ENCODE peak calls at places on chromosomes 1 and 21, in four cellular contexts. One of them, this sample, is unnamed.

GRCh38 chr1:110606784-110607662 is 865 bp upstream of the KCNA2 start:
- DNase-seq in NAMALWA: no peak
- DNase-seq in head of caudate nucleus: peak; percentile 27
- DNase-seq in SK-MEL-5: no peak
- DNase-seq in this sample: peak; percentile 43

GRCh38 chr1:197666769-197667285 is 108.5 kb downstream of the DENND1B start:
- DNase-seq in NAMALWA: no peak
- DNase-seq in head of caudate nucleus: no peak
- DNase-seq in SK-MEL-5: no peak
- DNase-seq in this sample: no peak

GRCh38 chr1:224258351-224258750 is 71.6 kb downstream of the NVL start:
- DNase-seq in NAMALWA: no peak
- DNase-seq in head of caudate nucleus: no peak
- DNase-seq in SK-MEL-5: no peak
- DNase-seq in this sample: no peak

GRCh38 chr1:78843111-78843908 is 163.2 kb downstream of the ADGRL4 start:
- DNase-seq in NAMALWA: no peak
- DNase-seq in head of caudate nucleus: no peak
- DNase-seq in SK-MEL-5: no peak
- DNase-seq in this sample: no peak

GRCh38 chr1:200384818-200385390 is 24.9 kb downstream of the ZNF281 start:
- DNase-seq in NAMALWA: no peak
- DNase-seq in head of caudate nucleus: no peak
- DNase-seq in SK-MEL-5: no peak
- DNase-seq in this sample: no peak

GRCh38 chr1:56285554-56286402 is 293.6 kb downstream of the PLPP3 start:
- DNase-seq in NAMALWA: no peak
- DNase-seq in head of caudate nucleus: no peak
- DNase-seq in SK-MEL-5: no peak
- DNase-seq in this sample: no peak

GRCh38 chr21:30478015-30478414 is 2.2 kb downstream of the KRTAP19-1 start:
- DNase-seq in NAMALWA: no peak
- DNase-seq in head of caudate nucleus: no peak
- DNase-seq in SK-MEL-5: peak; percentile 44
- DNase-seq in this sample: no peak

GRCh38 chr1:3530086-3530930 is 75.8 kb downstream of the ARHGEF16 start:
- DNase-seq in NAMALWA: no peak
- DNase-seq in head of caudate nucleus: no peak
- DNase-seq in SK-MEL-5: no peak
- DNase-seq in this sample: no peak

GRCh38 chr21:35664683-35665082 is 395.6 kb downstream of the SETD4 start:
- DNase-seq in NAMALWA: no peak
- DNase-seq in head of caudate nucleus: no peak
- DNase-seq in SK-MEL-5: peak; percentile 86
- DNase-seq in this sample: peak; percentile 31

GRCh38 chr1:92123868-92124267 is 43.7 kb downstream of the BTBD8 start:
- DNase-seq in NAMALWA: no peak
- DNase-seq in head of caudate nucleus: no peak
- DNase-seq in SK-MEL-5: no peak
- DNase-seq in this sample: no peak

GRCh38 chr1:9328201-9328600 is 35.5 kb downstream of the SPSB1 start:
- DNase-seq in NAMALWA: no peak
- DNase-seq in head of caudate nucleus: no peak
- DNase-seq in SK-MEL-5: no peak
- DNase-seq in this sample: no peak